ENCODE peak calls at places on chromosomes 4 and X, in five cellular contexts. One of them, this sample, is unnamed.
A peak's percentile ranks its signal among the peaks of the same experiment; 100 is the strongest.

GRCh38 chr4:159308571-159309340 is 205.9 kb downstream of the RAPGEF2 start:
- DNase-seq in A549: no peak
- DNase-seq in lung: no peak
- DNase-seq in mammary epithelial cell: peak; percentile 72
- DNase-seq in cardiac muscle cell: no peak
- DNase-seq in this sample: no peak

GRCh38 chr4:85409251-85409650 is 65.7 kb upstream of the ARHGAP24 start:
- DNase-seq in A549: no peak
- DNase-seq in lung: no peak
- DNase-seq in mammary epithelial cell: no peak
- DNase-seq in cardiac muscle cell: peak; percentile 74
- DNase-seq in this sample: no peak

GRCh38 chr4:61445374-61446063 is 245.4 kb downstream of the ADGRL3 start:
- DNase-seq in A549: no peak
- DNase-seq in lung: no peak
- DNase-seq in mammary epithelial cell: no peak
- DNase-seq in cardiac muscle cell: no peak
- DNase-seq in this sample: no peak

GRCh38 chrX:37922926-37923325 is 75.6 kb upstream of the DYNLT3 start:
- DNase-seq in A549: no peak
- DNase-seq in lung: no peak
- DNase-seq in mammary epithelial cell: no peak
- DNase-seq in cardiac muscle cell: peak; percentile 15
- DNase-seq in this sample: no peak

GRCh38 chr4:30002345-30002744 is 717.8 kb upstream of the PCDH7 start:
- DNase-seq in A549: no peak
- DNase-seq in lung: no peak
- DNase-seq in mammary epithelial cell: no peak
- DNase-seq in cardiac muscle cell: no peak
- DNase-seq in this sample: no peak

GRCh38 chrX:120485562-120486520 is 16.7 kb upstream of the LAMP2 start:
- DNase-seq in A549: peak; percentile 70
- DNase-seq in lung: peak; percentile 69
- DNase-seq in mammary epithelial cell: peak; percentile 76
- DNase-seq in cardiac muscle cell: peak; percentile 89
- DNase-seq in this sample: peak; percentile 87

GRCh38 chr4:31059753-31060522 is 339.8 kb downstream of the PCDH7 start:
- DNase-seq in A549: no peak
- DNase-seq in lung: no peak
- DNase-seq in mammary epithelial cell: no peak
- DNase-seq in cardiac muscle cell: peak; percentile 3
- DNase-seq in this sample: no peak

GRCh38 chrX:65463550-65463949 is 71.0 kb downstream of the LAS1L start:
- DNase-seq in A549: no peak
- DNase-seq in lung: no peak
- DNase-seq in mammary epithelial cell: no peak
- DNase-seq in cardiac muscle cell: peak; percentile 24
- DNase-seq in this sample: peak; percentile 75

GRCh38 chr4:54386270-54386669 is 157.2 kb downstream of the PDGFRA start:
- DNase-seq in A549: no peak
- DNase-seq in lung: no peak
- DNase-seq in mammary epithelial cell: no peak
- DNase-seq in cardiac muscle cell: no peak
- DNase-seq in this sample: no peak

GRCh38 chrX:27186671-27187070 is 276.5 kb downstream of the PPP4R3C start:
- DNase-seq in A549: no peak
- DNase-seq in lung: no peak
- DNase-seq in mammary epithelial cell: peak; percentile 34
- DNase-seq in cardiac muscle cell: peak; percentile 31
- DNase-seq in this sample: peak; percentile 58

GRCh38 chr4:102174800-102175199 is 170.5 kb downstream of the SLC39A8 start:
- DNase-seq in A549: no peak
- DNase-seq in lung: no peak
- DNase-seq in mammary epithelial cell: peak; percentile 61
- DNase-seq in cardiac muscle cell: peak; percentile 21
- DNase-seq in this sample: no peak

GRCh38 chrX:46488712-46489111 is 56.5 kb downstream of the ZNF674 start:
- DNase-seq in A549: no peak
- DNase-seq in lung: no peak
- DNase-seq in mammary epithelial cell: no peak
- DNase-seq in cardiac muscle cell: no peak
- DNase-seq in this sample: peak; percentile 36

GRCh38 chr4:174278467-174278866 is 5.0 kb downstream of the FBXO8 start:
- DNase-seq in A549: no peak
- DNase-seq in lung: no peak
- DNase-seq in mammary epithelial cell: peak; percentile 44
- DNase-seq in cardiac muscle cell: no peak
- DNase-seq in this sample: no peak

GRCh38 chrX:46991664-46992063 is 79.4 kb downstream of the JADE3 start:
- DNase-seq in A549: no peak
- DNase-seq in lung: no peak
- DNase-seq in mammary epithelial cell: no peak
- DNase-seq in cardiac muscle cell: no peak
- DNase-seq in this sample: peak; percentile 42

GRCh38 chr4:31620476-31620875 is 900.3 kb downstream of the PCDH7 start:
- DNase-seq in A549: no peak
- DNase-seq in lung: no peak
- DNase-seq in mammary epithelial cell: no peak
- DNase-seq in cardiac muscle cell: peak; percentile 58
- DNase-seq in this sample: no peak

GRCh38 chr4:177419416-177419815 is 22.8 kb downstream of the AGA start:
- DNase-seq in A549: no peak
- DNase-seq in lung: no peak
- DNase-seq in mammary epithelial cell: no peak
- DNase-seq in cardiac muscle cell: no peak
- DNase-seq in this sample: no peak

GRCh38 chr4:100076753-100077152 is 113.5 kb downstream of the DDIT4L start:
- DNase-seq in A549: no peak
- DNase-seq in lung: no peak
- DNase-seq in mammary epithelial cell: no peak
- DNase-seq in cardiac muscle cell: no peak
- DNase-seq in this sample: no peak

GRCh38 chr4:36242629-36243354 is 1.5 kb downstream of the ARAP2 start:
- DNase-seq in A549: no peak
- DNase-seq in lung: no peak
- DNase-seq in mammary epithelial cell: no peak
- DNase-seq in cardiac muscle cell: no peak
- DNase-seq in this sample: no peak

GRCh38 chrX:148043456-148043855 is 62.3 kb downstream of the FMR1NB start:
- DNase-seq in A549: no peak
- DNase-seq in lung: no peak
- DNase-seq in mammary epithelial cell: peak; percentile 60
- DNase-seq in cardiac muscle cell: peak; percentile 10
- DNase-seq in this sample: no peak

GRCh38 chr4:86959588-86960500 is 25.0 kb downstream of the AFF1 start:
- DNase-seq in A549: no peak
- DNase-seq in lung: no peak
- DNase-seq in mammary epithelial cell: no peak
- DNase-seq in cardiac muscle cell: no peak
- DNase-seq in this sample: peak; percentile 89

GRCh38 chr4:154349829-154350228 is 141.8 kb downstream of the DCHS2 start:
- DNase-seq in A549: peak; percentile 4
- DNase-seq in lung: no peak
- DNase-seq in mammary epithelial cell: peak; percentile 10
- DNase-seq in cardiac muscle cell: no peak
- DNase-seq in this sample: no peak

GRCh38 chrX:150269613-150270254 is 93.4 kb upstream of the MAMLD1 start:
- DNase-seq in A549: peak; percentile 69
- DNase-seq in lung: no peak
- DNase-seq in mammary epithelial cell: no peak
- DNase-seq in cardiac muscle cell: peak; percentile 40
- DNase-seq in this sample: no peak

GRCh38 chrX:17160971-17161370 is 214.0 kb upstream of the NHS start:
- DNase-seq in A549: peak; percentile 11
- DNase-seq in lung: no peak
- DNase-seq in mammary epithelial cell: no peak
- DNase-seq in cardiac muscle cell: no peak
- DNase-seq in this sample: no peak

GRCh38 chr4:122759639-122760310 is 27.3 kb downstream of the BBS12 start:
- DNase-seq in A549: no peak
- DNase-seq in lung: no peak
- DNase-seq in mammary epithelial cell: no peak
- DNase-seq in cardiac muscle cell: peak; percentile 39
- DNase-seq in this sample: no peak
- TF ChIP-seq CTCF in A549: peak; percentile 8
- TF ChIP-seq CTCF in lung: no peak
- TF ChIP-seq CTCF in mammary epithelial cell: peak; percentile 42
- TF ChIP-seq CTCF in cardiac muscle cell: peak; percentile 58
- TF ChIP-seq CTCF in this sample: peak; percentile 67

GRCh38 chrX:136192839-136193414 is 45.6 kb downstream of the FHL1 start:
- DNase-seq in A549: no peak
- DNase-seq in lung: no peak
- DNase-seq in mammary epithelial cell: no peak
- DNase-seq in cardiac muscle cell: peak; percentile 50
- DNase-seq in this sample: no peak

GRCh38 chrX:136191171-136191570 is 43.8 kb downstream of the FHL1 start:
- DNase-seq in A549: no peak
- DNase-seq in lung: no peak
- DNase-seq in mammary epithelial cell: no peak
- DNase-seq in cardiac muscle cell: no peak
- DNase-seq in this sample: no peak

GRCh38 chrX:136190038-136190437 is 42.7 kb downstream of the FHL1 start:
- DNase-seq in A549: no peak
- DNase-seq in lung: no peak
- DNase-seq in mammary epithelial cell: no peak
- DNase-seq in cardiac muscle cell: no peak
- DNase-seq in this sample: no peak

GRCh38 chrX:136193771-136194170 is 46.4 kb downstream of the FHL1 start:
- DNase-seq in A549: no peak
- DNase-seq in lung: no peak
- DNase-seq in mammary epithelial cell: no peak
- DNase-seq in cardiac muscle cell: no peak
- DNase-seq in this sample: no peak

DNA sequence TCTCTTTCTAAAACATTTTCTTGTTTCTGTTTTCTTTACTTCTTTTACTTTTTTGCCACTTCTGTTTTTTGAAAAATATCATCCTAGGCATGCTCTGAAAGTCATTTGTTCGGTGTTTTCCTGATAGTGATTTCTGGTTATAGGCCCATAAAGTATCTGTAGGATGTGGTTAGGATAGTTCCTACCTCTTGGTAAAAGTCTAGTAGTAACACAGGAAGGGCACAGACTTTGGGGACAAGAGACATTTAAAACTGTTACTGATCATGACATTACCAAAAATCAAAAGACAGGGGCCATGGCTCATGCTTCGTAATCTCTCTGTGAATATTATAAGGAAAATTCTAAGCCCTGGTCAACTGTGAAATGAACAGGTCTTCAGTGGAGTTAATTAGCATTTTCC is 44.8 kb downstream of the FHL1 start:
- DNase-seq in A549: no peak
- DNase-seq in lung: no peak
- DNase-seq in mammary epithelial cell: no peak
- DNase-seq in cardiac muscle cell: no peak
- DNase-seq in this sample: no peak
- H3K4me1 ChIP-seq in A549: peaks cover 3% of the 10 kb centered on the region
- H3K4me1 ChIP-seq in lung: peaks cover 37% of the 10 kb centered on the region
- H3K4me1 ChIP-seq in mammary epithelial cell: no peaks in the 10 kb centered on the region
- H3K4me1 ChIP-seq in cardiac muscle cell: no peaks in the 10 kb centered on the region
- H3K4me1 ChIP-seq in this sample: no peaks in the 10 kb centered on the region

GRCh38 chrX:40151211-40152172 is 53.7 kb upstream of the BCOR start:
- DNase-seq in A549: no peak
- DNase-seq in lung: no peak
- DNase-seq in mammary epithelial cell: no peak
- DNase-seq in cardiac muscle cell: no peak
- DNase-seq in this sample: peak; percentile 80
- H3K4me3 ChIP-seq in A549: no peak overlapping the region
- H3K4me3 ChIP-seq in lung: no peak overlapping the region
- H3K4me3 ChIP-seq in mammary epithelial cell: no peak overlapping the region
- H3K4me3 ChIP-seq in cardiac muscle cell: peak overlapping the region; percentile 43
- H3K4me3 ChIP-seq in this sample: peak overlapping the region; percentile 69

GRCh38 chr4:160809576-160809975 is 1354.2 kb downstream of the FSTL5 start:
- DNase-seq in A549: no peak
- DNase-seq in lung: no peak
- DNase-seq in mammary epithelial cell: no peak
- DNase-seq in cardiac muscle cell: no peak
- DNase-seq in this sample: no peak

GRCh38 chr4:160810415-160810814 is 1353.4 kb downstream of the FSTL5 start:
- DNase-seq in A549: no peak
- DNase-seq in lung: no peak
- DNase-seq in mammary epithelial cell: no peak
- DNase-seq in cardiac muscle cell: no peak
- DNase-seq in this sample: no peak

GRCh38 chr4:160811956-160812355 is 1351.8 kb downstream of the FSTL5 start:
- DNase-seq in A549: no peak
- DNase-seq in lung: no peak
- DNase-seq in mammary epithelial cell: no peak
- DNase-seq in cardiac muscle cell: no peak
- DNase-seq in this sample: no peak

DNA sequence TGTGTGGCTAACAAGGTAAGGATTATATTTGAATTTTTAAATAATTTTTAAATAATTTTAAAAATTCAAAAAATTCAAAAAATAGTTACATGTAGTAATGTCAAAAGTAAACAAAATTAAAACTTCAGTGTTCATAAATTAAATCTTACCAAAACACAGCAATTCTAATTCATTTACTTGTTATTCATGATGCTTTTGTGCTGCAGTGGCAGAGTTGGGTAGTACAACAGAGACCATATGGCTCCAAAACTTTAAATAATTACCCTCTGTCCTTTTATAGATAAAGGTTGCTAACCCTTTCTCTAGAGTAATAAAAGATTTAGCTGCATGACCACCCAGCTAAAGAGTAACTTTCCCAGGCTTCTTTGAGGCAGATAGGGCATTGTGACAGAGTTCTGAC is 1355.6 kb downstream of the FSTL5 start:
- DNase-seq in A549: no peak
- DNase-seq in lung: no peak
- DNase-seq in mammary epithelial cell: no peak
- DNase-seq in cardiac muscle cell: no peak
- DNase-seq in this sample: no peak
- TF ChIP-seq CTCF in A549: no peak
- TF ChIP-seq CTCF in lung: no peak
- TF ChIP-seq CTCF in mammary epithelial cell: no peak
- TF ChIP-seq CTCF in cardiac muscle cell: no peak
- TF ChIP-seq CTCF in this sample: peak; percentile 61

DNA sequence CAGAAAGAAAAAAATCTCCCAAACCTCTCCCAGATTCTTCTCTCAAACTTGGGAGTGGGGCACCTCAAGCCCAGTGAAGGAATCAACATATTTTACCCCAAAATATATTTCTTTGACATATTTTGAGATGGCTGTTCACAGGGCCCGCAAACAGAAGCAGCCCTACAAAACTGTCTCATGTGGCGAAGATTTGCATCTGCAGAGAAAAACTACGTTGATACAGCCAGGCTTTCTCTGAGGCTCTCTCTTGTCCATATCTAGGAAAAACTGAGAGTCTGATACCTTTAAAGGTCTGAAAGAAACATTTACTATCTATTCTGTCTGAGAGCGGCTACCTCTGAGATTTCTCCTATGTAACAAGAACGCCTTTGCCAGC is 23.3 kb upstream of the TMSB4X start:
- DNase-seq in A549: no peak
- DNase-seq in lung: no peak
- DNase-seq in mammary epithelial cell: no peak
- DNase-seq in cardiac muscle cell: no peak
- DNase-seq in this sample: no peak
- H3K4me1 ChIP-seq in A549: peaks cover 42% of the 10 kb centered on the region
- H3K4me1 ChIP-seq in lung: no peaks in the 10 kb centered on the region
- H3K4me1 ChIP-seq in mammary epithelial cell: peaks cover 21% of the 10 kb centered on the region
- H3K4me1 ChIP-seq in cardiac muscle cell: no peaks in the 10 kb centered on the region
- H3K4me1 ChIP-seq in this sample: no peaks in the 10 kb centered on the region

GRCh38 chrX:136620780-136621179 is 27.2 kb upstream of the CD40LG start:
- DNase-seq in A549: no peak
- DNase-seq in lung: no peak
- DNase-seq in mammary epithelial cell: peak; percentile 57
- DNase-seq in cardiac muscle cell: no peak
- DNase-seq in this sample: no peak
- H3K4me3 ChIP-seq in A549: no peak overlapping the region
- H3K4me3 ChIP-seq in lung: no peak overlapping the region
- H3K4me3 ChIP-seq in mammary epithelial cell: no peak overlapping the region
- H3K4me3 ChIP-seq in cardiac muscle cell: no peak overlapping the region
- H3K4me3 ChIP-seq in this sample: no peak overlapping the region